ENCODE peak calls at places on chromosome 9, in four cellular contexts. One of them, this sample, is unnamed.

GRCh38 chr9:70811638-70812037 is 309.8 kb downstream of the TRPM3 start:
- DNase-seq in HepG2: no peak
- DNase-seq in K562: no peak
- DNase-seq in H1: no peak
- DNase-seq in this sample: no peak

GRCh38 chr9:114250235-114250568 is 72.7 kb upstream of the ORM1 start:
- DNase-seq in HepG2: no peak
- DNase-seq in K562: no peak
- DNase-seq in H1: no peak
- DNase-seq in this sample: no peak

GRCh38 chr9:69731348-69731747 is 28.5 kb downstream of the PTAR1 start:
- DNase-seq in HepG2: no peak
- DNase-seq in K562: no peak
- DNase-seq in H1: no peak
- DNase-seq in this sample: no peak

GRCh38 chr9:90651246-90651645 is 8.6 kb upstream of the DIRAS2 start:
- DNase-seq in HepG2: no peak
- DNase-seq in K562: no peak
- DNase-seq in H1: no peak
- DNase-seq in this sample: no peak

GRCh38 chr9:105044458-105044857 is 116.5 kb upstream of the ABCA1 start:
- DNase-seq in HepG2: no peak
- DNase-seq in K562: no peak
- DNase-seq in H1: no peak
- DNase-seq in this sample: no peak

GRCh38 chr9:12463641-12464040 is 229.5 kb upstream of the TYRP1 start:
- DNase-seq in HepG2: no peak
- DNase-seq in K562: no peak
- DNase-seq in H1: no peak
- DNase-seq in this sample: no peak

GRCh38 chr9:132141364-132141947 is 20.4 kb upstream of the NTNG2 start:
- DNase-seq in HepG2: no peak
- DNase-seq in K562: no peak
- DNase-seq in H1: peak
- DNase-seq in this sample: no peak

GRCh38 chr9:32989651-32990050 is 11.8 kb downstream of the APTX start:
- DNase-seq in HepG2: no peak
- DNase-seq in K562: peak
- DNase-seq in H1: no peak
- DNase-seq in this sample: no peak

GRCh38 chr9:110583237-110583636 is 3.7 kb upstream of the SVEP1 start:
- DNase-seq in HepG2: no peak
- DNase-seq in K562: no peak
- DNase-seq in H1: no peak
- DNase-seq in this sample: no peak

GRCh38 chr9:975740-976257 is 656 bp upstream of the DMRT3 start:
- DNase-seq in HepG2: no peak
- DNase-seq in K562: no peak
- DNase-seq in H1: no peak
- DNase-seq in this sample: no peak

GRCh38 chr9:16640649-16641048 is 229.8 kb downstream of the BNC2 start:
- DNase-seq in HepG2: no peak
- DNase-seq in K562: no peak
- DNase-seq in H1: no peak
- DNase-seq in this sample: no peak

GRCh38 chr9:127553793-127554192 is 58.3 kb upstream of the STXBP1 start:
- DNase-seq in HepG2: no peak
- DNase-seq in K562: no peak
- DNase-seq in H1: no peak
- DNase-seq in this sample: no peak

GRCh38 chr9:120375316-120375715 is 204.7 kb downstream of the CDK5RAP2 start:
- DNase-seq in HepG2: no peak
- DNase-seq in K562: no peak
- DNase-seq in H1: no peak
- DNase-seq in this sample: no peak

GRCh38 chr9:29439961-29440360 is 1866.7 kb upstream of the C9orf72 start:
- DNase-seq in HepG2: no peak
- DNase-seq in K562: no peak
- DNase-seq in H1: no peak
- DNase-seq in this sample: no peak

GRCh38 chr9:131677445-131678180 is 62.3 kb downstream of the RAPGEF1 start:
- DNase-seq in HepG2: peak
- DNase-seq in K562: no peak
- DNase-seq in H1: no peak
- DNase-seq in this sample: peak

GRCh38 chr9:110131499-110131898 is 76.5 kb downstream of the C9orf152 start:
- DNase-seq in HepG2: no peak
- DNase-seq in K562: no peak
- DNase-seq in H1: no peak
- DNase-seq in this sample: no peak

GRCh38 chr9:93061260-93061751 is 2.8 kb downstream of the SUSD3 start:
- DNase-seq in HepG2: no peak
- DNase-seq in K562: no peak
- DNase-seq in H1: no peak
- DNase-seq in this sample: no peak

GRCh38 chr9:3528466-3528865 is 2.7 kb upstream of the RFX3 start:
- DNase-seq in HepG2: no peak
- DNase-seq in K562: peak
- DNase-seq in H1: no peak
- DNase-seq in this sample: peak

GRCh38 chr9:112404367-112404979 is 24.6 kb downstream of the HSDL2 start:
- DNase-seq in HepG2: no peak
- DNase-seq in K562: no peak
- DNase-seq in H1: no peak
- DNase-seq in this sample: no peak

GRCh38 chr9:31839273-31839672 is 545.2 kb upstream of the ACO1 start:
- DNase-seq in HepG2: peak
- DNase-seq in K562: no peak
- DNase-seq in H1: no peak
- DNase-seq in this sample: no peak

GRCh38 chr9:37761511-37761910 is 7.9 kb downstream of the TRMT10B start:
- DNase-seq in HepG2: no peak
- DNase-seq in K562: no peak
- DNase-seq in H1: no peak
- DNase-seq in this sample: no peak

GRCh38 chr9:13354733-13355132 is 75.2 kb upstream of the MPDZ start:
- DNase-seq in HepG2: no peak
- DNase-seq in K562: no peak
- DNase-seq in H1: no peak
- DNase-seq in this sample: no peak

GRCh38 chr9:79731483-79731882 is 159.7 kb downstream of the TLE4 start:
- DNase-seq in HepG2: no peak
- DNase-seq in K562: no peak
- DNase-seq in H1: no peak
- DNase-seq in this sample: peak

GRCh38 chr9:111222757-111223156 is 107.3 kb downstream of the OR2K2 start:
- DNase-seq in HepG2: no peak
- DNase-seq in K562: no peak
- DNase-seq in H1: no peak
- DNase-seq in this sample: no peak

GRCh38 chr9:70678153-70678552 is 263.7 kb upstream of the KLF9 start:
- DNase-seq in HepG2: no peak
- DNase-seq in K562: no peak
- DNase-seq in H1: no peak
- DNase-seq in this sample: no peak

GRCh38 chr9:33416996-33417395 is 14.6 kb upstream of the AQP7 start:
- DNase-seq in HepG2: no peak
- DNase-seq in K562: no peak
- DNase-seq in H1: no peak
- DNase-seq in this sample: no peak

GRCh38 chr9:137458194-137459146 is 664 bp downstream of the NSMF start:
- DNase-seq in HepG2: no peak
- DNase-seq in K562: no peak
- DNase-seq in H1: no peak
- DNase-seq in this sample: no peak

GRCh38 chr9:12698986-12699385 is 5.8 kb downstream of the TYRP1 start:
- DNase-seq in HepG2: no peak
- DNase-seq in K562: no peak
- DNase-seq in H1: no peak
- DNase-seq in this sample: no peak

GRCh38 chr9:28056006-28056405 is 482.7 kb upstream of the C9orf72 start:
- DNase-seq in HepG2: no peak
- DNase-seq in K562: no peak
- DNase-seq in H1: no peak
- DNase-seq in this sample: no peak

GRCh38 chr9:28052104-28052503 is 478.8 kb upstream of the C9orf72 start:
- DNase-seq in HepG2: no peak
- DNase-seq in K562: no peak
- DNase-seq in H1: no peak
- DNase-seq in this sample: no peak

GRCh38 chr9:28056466-28056865 is 483.2 kb upstream of the C9orf72 start:
- DNase-seq in HepG2: no peak
- DNase-seq in K562: no peak
- DNase-seq in H1: no peak
- DNase-seq in this sample: no peak

GRCh38 chr9:28051559-28051958 is 478.3 kb upstream of the C9orf72 start:
- DNase-seq in HepG2: no peak
- DNase-seq in K562: no peak
- DNase-seq in H1: no peak
- DNase-seq in this sample: no peak

DNA sequence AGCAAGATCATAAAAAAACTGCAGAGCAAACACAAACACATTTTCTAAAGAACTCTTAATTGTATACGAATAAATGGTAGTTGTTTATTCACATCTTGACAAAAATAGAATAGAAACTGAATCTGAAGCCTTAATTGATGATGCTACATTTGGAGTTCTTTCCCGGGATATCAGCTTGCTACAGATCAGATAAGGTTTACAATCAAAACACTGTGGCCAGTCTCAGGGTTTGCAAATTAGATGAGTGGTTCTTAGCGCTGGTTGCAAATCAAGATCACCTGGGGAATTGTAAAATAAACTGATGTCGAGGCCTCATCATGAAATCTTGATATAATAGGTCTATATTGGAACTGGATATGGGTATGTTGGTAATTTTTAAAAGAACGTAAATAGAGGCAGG is 480.1 kb upstream of the C9orf72 start:
- DNase-seq in HepG2: no peak
- DNase-seq in K562: no peak
- DNase-seq in H1: no peak
- DNase-seq in this sample: no peak
- TF ChIP-seq KDM1A in HepG2: no peak
- TF ChIP-seq KDM1A in K562: no peak
- TF ChIP-seq KDM1A in H1: no peak
- TF ChIP-seq KDM1A in this sample: no peak

DNA sequence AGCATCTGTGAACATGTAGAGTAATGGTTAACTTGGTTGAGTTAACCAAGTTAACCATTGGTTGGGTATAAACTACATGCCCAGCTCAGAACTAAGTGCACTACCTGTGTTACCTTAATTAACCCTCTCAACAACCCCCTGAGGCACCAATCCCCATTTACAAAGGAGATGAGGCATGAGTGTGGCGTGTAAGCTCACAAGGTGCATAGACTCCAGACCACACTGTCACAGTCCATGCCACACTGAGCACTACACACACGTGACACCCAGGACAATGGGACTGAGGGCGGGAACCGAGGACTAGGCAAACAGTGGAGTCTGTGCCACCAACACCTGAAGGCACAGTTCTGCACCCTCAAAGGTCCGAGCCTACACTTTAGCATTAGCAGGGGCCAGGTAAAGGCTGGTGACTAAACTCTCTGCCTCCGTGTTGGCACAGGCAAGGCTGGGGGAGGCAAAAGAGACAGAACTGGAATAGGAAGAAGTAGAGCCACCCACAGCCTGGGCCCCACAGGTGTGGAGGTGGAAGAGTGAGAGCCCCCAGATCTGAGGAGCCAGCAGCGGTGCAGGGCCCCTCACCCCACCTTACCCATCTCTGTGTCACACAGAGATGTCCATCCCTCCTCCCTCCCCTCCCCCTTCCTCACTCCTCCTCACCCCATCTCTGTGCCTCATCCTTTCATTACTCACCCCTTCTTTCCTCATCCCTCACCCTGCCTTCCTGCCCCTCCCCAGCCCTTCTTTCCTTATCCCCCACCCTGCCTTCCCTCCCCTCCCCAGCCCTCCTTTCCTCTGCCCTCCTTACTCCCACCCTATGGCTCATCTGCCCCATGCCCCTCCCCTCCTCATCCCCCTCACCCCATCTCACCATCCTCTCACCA is 2.1 kb upstream of the DNAJB5 start:
- DNase-seq in HepG2: no peak
- DNase-seq in K562: no peak
- DNase-seq in H1: no peak
- DNase-seq in this sample: no peak
- TF ChIP-seq EZH2 in HepG2: no peak
- TF ChIP-seq EZH2 in K562: no peak
- TF ChIP-seq EZH2 in H1: no peak
- TF ChIP-seq EZH2 in this sample: no peak

DNA sequence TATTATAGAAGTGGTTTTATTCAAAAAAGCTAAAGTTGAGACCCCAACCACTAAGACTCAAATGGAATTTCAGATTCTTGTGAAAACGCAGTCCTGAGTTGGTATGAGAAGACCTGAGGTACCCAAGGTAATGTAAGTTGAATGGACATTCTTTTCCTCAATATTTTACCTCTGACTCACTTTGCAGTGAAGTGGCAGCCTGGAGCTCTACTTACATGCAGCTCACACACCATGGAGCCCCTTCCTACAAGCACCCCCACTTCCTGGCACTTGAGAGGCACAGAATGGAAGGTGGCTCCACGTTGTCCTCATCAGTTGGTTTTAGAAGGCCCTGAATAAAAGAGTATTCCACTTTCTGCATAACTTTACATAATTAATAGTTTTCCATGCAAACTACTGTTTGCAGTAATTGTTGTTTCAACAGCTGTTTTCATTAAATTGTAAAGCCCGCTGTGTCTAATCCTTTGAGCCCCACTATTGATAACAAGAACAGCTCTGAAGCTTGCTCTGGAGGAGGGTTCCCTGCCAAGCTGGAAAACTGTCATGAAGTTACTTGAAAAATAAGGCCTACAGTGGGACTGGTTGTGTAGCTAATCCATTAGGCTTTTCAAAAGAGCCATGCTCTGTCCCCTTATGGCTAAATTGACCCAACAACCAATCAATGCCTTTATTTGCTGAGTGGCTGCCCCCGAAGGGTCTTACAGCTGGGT is 102.2 kb upstream of the SPATA31D4 start:
- DNase-seq in HepG2: no peak
- DNase-seq in K562: no peak
- DNase-seq in H1: no peak
- DNase-seq in this sample: no peak
- TF ChIP-seq EP300 in HepG2: no peak
- TF ChIP-seq EP300 in K562: no peak
- TF ChIP-seq EP300 in H1: no peak
- TF ChIP-seq EP300 in this sample: no peak

DNA sequence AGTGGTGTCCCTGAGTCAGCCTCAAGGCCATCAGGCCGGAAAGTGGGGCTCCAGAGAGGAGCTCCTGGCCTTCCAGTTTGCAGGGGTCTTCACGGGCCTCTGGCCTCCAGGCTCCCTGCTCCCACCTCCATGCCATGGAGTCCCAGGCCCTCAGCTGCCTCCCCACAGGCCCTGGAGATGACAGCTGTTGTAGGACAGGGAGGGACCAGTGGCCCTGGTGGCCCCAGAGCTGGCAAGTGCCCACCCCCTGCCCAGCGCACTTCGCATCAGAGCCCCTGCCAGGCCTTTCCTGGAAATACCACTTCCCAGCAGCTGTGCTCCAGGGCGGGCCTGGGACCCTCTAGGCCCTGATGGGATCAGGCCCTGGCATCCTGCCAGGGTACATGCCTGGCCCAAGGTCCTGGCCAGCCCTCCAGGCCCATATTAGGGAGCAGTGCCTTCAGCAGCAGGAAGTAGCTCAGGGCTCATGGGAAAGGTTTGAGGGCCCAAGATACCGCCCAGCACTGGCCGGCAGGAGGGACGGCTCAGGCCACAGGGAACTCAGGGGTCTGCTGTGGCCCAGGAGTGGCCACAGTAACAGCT is 2.5 kb downstream of the KCNT1 start:
- DNase-seq in HepG2: no peak
- DNase-seq in K562: no peak
- DNase-seq in H1: no peak
- DNase-seq in this sample: no peak
- TF ChIP-seq KDM1A in HepG2: no peak
- TF ChIP-seq KDM1A in K562: no peak
- TF ChIP-seq KDM1A in H1: no peak
- TF ChIP-seq KDM1A in this sample: no peak